ENCODE peak calls at places on chromosomes 3 and 15, in five cellular contexts. Q is nephron progenitor cell; L is HFF-Myc; K is CD8-positive, alpha-beta T cell; J is mammary epithelial cell. N is an unnamed sample.

GRCh38 chr15:74983725-74984231 is 11.6 kb upstream of the SCAMP5 start:
- DNase-seq in J (peak), L (no peak), Q (no peak), K (no peak), N (no peak)

GRCh38 chr3:16056210-16056607 is 118.3 kb upstream of the GALNT15 start:
- DNase-seq in J (no peak), L (no peak), Q (no peak), K (no peak), N (no peak)

GRCh38 chr15:101329309-101329863 is 34.3 kb upstream of the SNRPA1 start:
- DNase-seq in Q (no peak), J (no peak), L (no peak), K (no peak), N (no peak)

GRCh38 chr3:129429080-129429451 is 630 bp upstream of the EFCAB12 start:
- DNase-seq in L (no peak), Q (no peak), J (no peak), K (no peak), N (no peak)

GRCh38 chr15:83474578-83474977 is 27.4 kb downstream of the SH3GL3 start:
- DNase-seq in K (no peak), L (no peak), Q (no peak), J (no peak), N (no peak)

GRCh38 chr3:136731274-136731884 is 20.8 kb downstream of the STAG1 start:
- DNase-seq in J (peak), K (no peak), Q (no peak), L (no peak), N (no peak)

GRCh38 chr3:64187065-64187959 is 38.0 kb downstream of the PRICKLE2 start:
- DNase-seq in J (peak), L (peak), K (no peak), Q (no peak), N (peak)

GRCh38 chr15:62619526-62619925 is 423.0 kb upstream of the TPM1 start:
- DNase-seq in L (no peak), K (no peak), J (no peak), Q (no peak), N (no peak)

GRCh38 chr3:182683335-182684257 is 109.7 kb upstream of the ATP11B start:
- DNase-seq in K (peak), L (peak), Q (peak), J (peak), N (peak)

GRCh38 chr15:75350601-75351331 is 3.9 kb downstream of the NEIL1 start:
- DNase-seq in K (no peak), J (no peak), L (no peak), Q (no peak), N (no peak)

GRCh38 chr15:75573643-75574384 is 5.3 kb downstream of the PTPN9 start:
- DNase-seq in K (no peak), J (no peak), L (no peak), Q (no peak), N (no peak)

GRCh38 chr15:81293728-81294500 is 30.0 kb downstream of the STARD5 start:
- DNase-seq in J (no peak), L (no peak), K (peak), Q (no peak), N (no peak)

GRCh38 chr3:106673926-106674569 is 703.2 kb upstream of the CCDC54 start:
- DNase-seq in L (no peak), Q (no peak), K (no peak), J (no peak), N (no peak)

GRCh38 chr15:76340802-76341365 is 4.3 kb downstream of the ISL2 start:
- DNase-seq in Q (peak), J (no peak), L (no peak), K (peak), N (no peak)

GRCh38 chr15:64634020-64634419 is 141.4 kb downstream of the RBPMS2 start:
- DNase-seq in J (no peak), K (peak), Q (no peak), L (no peak), N (no peak)

GRCh38 chr15:83282859-83283812 is 1.3 kb downstream of the BNC1 start:
- DNase-seq in J (peak), Q (peak), L (no peak), K (no peak), N (no peak)

GRCh38 chr15:92112180-92112579 is 258.7 kb downstream of the SLCO3A1 start:
- DNase-seq in J (no peak), K (no peak), Q (no peak), L (no peak), N (no peak)

GRCh38 chr3:132432639-132433038 is 15.3 kb downstream of the DNAJC13 start:
- DNase-seq in Q (no peak), K (no peak), J (peak), L (peak), N (no peak)

GRCh38 chr3:32472716-32473115 is 29.9 kb downstream of the CMTM6 start:
- DNase-seq in J (no peak), L (no peak), Q (no peak), K (no peak), N (no peak)

GRCh38 chr15:98063871-98064270 is 103.4 kb downstream of the ARRDC4 start:
- DNase-seq in J (no peak), Q (no peak), K (no peak), L (no peak), N (no peak)

GRCh38 chr3:59426851-59427565 is 377.2 kb upstream of the CFAP20DC start:
- DNase-seq in Q (no peak), K (no peak), J (peak), L (no peak), N (peak)

GRCh38 chr3:48514431-48515227 is 10.7 kb upstream of the SHISA5 start:
- DNase-seq in Q (no peak), K (peak), J (no peak), L (no peak), N (no peak)

GRCh38 chr3:15506571-15506970 is 14.9 kb downstream of the COLQ start:
- DNase-seq in L (no peak), Q (no peak), K (no peak), J (no peak), N (no peak)

GRCh38 chr3:14562441-14562840 is 22.3 kb upstream of the GRIP2 start:
- DNase-seq in Q (no peak), J (no peak), K (no peak), L (no peak), N (no peak)

GRCh38 chr3:47266709-47267489 is 15.7 kb downstream of the KIF9 start:
- DNase-seq in K (peak), Q (no peak), J (peak), L (peak), N (peak)

GRCh38 chr3:81910244-81910852 is 148.9 kb upstream of the GBE1 start:
- DNase-seq in J (peak), L (peak), Q (peak), K (no peak), N (no peak)

GRCh38 chr3:197520311-197521276 is 35.2 kb downstream of the BDH1 start:
- DNase-seq in K (no peak), J (no peak), Q (peak), L (no peak), N (no peak)

GRCh38 chr3:177618873-177619771 is 421.8 kb upstream of the TBL1XR1 start:
- DNase-seq in L (no peak), K (no peak), Q (no peak), J (peak), N (peak)

GRCh38 chr3:172982731-172983364 is 158.2 kb downstream of the SPATA16 start:
- DNase-seq in L (no peak), Q (no peak), K (no peak), J (no peak), N (no peak)

GRCh38 chr3:193996641-193997089 is 139.3 kb upstream of the HES1 start:
- DNase-seq in J (no peak), Q (no peak), L (no peak), K (no peak), N (no peak)

GRCh38 chr3:123605789-123606234 is 21.0 kb upstream of the HACD2 start:
- DNase-seq in K (no peak), L (no peak), J (peak), Q (no peak), N (no peak)

GRCh38 chr15:73771380-73772095 is 18.4 kb upstream of the INSYN1 start:
- DNase-seq in K (no peak), L (no peak), J (no peak), Q (no peak), N (no peak)

GRCh38 chr3:34256021-34256420 is 457.6 kb downstream of the PDCD6IP start:
- DNase-seq in K (no peak), Q (no peak), J (no peak), L (no peak), N (no peak)

GRCh38 chr3:158109804-158110657 is at the start of gene RSRC1:
- DNase-seq in Q (peak), J (peak), K (peak), L (no peak), N (peak)

GRCh38 chr15:58146734-58147133 is 8.6 kb downstream of the AQP9 start:
- DNase-seq in J (peak), L (no peak), Q (no peak), K (no peak), N (no peak)

GRCh38 chr15:76433798-76434400 is 97.3 kb downstream of the ISL2 start:
- DNase-seq in L (no peak), Q (no peak), J (peak), K (no peak), N (no peak)

GRCh38 chr15:63233667-63234419 is 43.6 kb upstream of the APH1B start:
- DNase-seq in K (no peak), Q (no peak), L (no peak), J (no peak), N (no peak)

DNA sequence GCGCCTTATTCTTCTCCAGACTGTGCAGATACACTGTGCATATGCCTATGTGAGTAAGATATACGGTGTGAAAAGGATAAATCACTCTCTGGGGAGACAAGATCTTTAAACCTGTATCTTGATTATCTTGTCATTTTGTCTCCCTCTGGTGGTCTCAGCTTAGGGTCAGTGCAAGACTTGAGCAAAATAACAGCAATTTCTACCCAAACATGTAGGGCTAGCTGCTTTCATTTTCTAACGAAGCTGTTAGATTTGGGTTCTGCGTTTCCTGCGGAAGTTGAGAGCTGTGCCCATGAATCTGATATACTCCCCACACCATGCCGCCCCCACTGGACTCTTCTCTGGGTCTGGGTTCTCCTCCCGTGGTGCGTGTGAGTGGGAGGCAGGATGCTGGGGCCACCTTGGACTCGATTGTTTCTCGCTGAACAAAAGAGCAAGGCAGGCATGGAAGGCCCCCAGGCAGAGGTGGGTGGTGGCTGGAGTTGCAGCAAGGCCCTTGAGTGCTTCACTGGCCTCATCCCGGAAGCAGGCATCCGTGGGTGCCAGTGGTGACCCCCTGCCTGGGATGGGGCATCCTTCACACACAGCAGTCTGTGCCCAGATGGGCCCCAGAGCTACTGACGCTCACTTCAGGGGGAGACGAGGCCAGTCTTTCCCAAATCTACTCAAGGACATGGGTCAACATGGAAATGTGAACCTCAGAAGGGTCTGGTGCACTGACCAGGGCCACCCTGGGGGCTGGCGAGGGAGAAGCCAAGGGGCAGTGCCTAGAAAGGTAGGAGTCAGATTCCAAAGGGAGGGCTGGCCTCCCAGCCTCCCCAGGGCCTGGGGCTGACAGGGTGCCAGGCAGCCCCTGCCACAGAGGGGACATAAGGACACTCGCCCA is 179.6 kb downstream of the NSMCE3 start:
- DNase-seq in K (no peak), Q (no peak), L (no peak), J (no peak), N (no peak)
- TF ChIP-seq CTCF in K (no peak), Q (peak), L (peak), J (no peak), N (peak)

DNA sequence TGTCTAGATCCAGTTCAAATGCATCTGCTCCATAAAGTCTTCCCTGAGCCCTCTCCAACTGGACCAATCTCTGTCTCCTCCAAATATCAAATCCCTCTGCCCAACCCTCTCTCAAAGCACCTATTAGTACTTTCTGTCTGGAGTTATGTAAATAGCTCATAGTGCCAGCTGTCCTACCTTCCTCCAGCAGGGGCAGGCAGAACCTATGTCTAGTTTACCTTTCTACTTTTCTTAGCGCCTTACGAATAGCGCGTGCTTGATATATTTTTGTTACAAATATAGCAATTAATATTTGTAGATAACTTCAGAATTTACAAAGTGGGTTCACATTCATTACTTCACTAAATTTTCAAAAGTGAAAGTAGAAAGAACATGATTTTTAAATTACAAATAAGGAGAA is 14.0 kb upstream of the CCDC80 start:
- DNase-seq in Q (no peak), J (no peak), L (no peak), K (no peak), N (no peak)
- TF ChIP-seq CTCF in Q (no peak), J (peak), L (no peak), K (no peak), N (peak)

GRCh38 chr3:71264840-71265239 is 318.7 kb downstream of the FOXP1 start:
- DNase-seq in L (no peak), J (no peak), Q (no peak), K (no peak), N (no peak)

GRCh38 chr3:71266875-71267274 is 316.7 kb downstream of the FOXP1 start:
- DNase-seq in K (no peak), J (no peak), L (no peak), Q (no peak), N (no peak)

GRCh38 chr3:71262368-71263265 is 320.9 kb downstream of the FOXP1 start:
- DNase-seq in Q (no peak), L (no peak), J (no peak), K (no peak), N (no peak)

GRCh38 chr3:71268462-71268999 is 315.0 kb downstream of the FOXP1 start:
- DNase-seq in K (no peak), J (no peak), Q (no peak), L (no peak), N (no peak)

GRCh38 chr3:71265365-71265935 is 318.1 kb downstream of the FOXP1 start:
- DNase-seq in K (no peak), J (no peak), L (no peak), Q (no peak), N (no peak)
- TF ChIP-seq CTCF in K (no peak), J (no peak), L (no peak), Q (no peak), N (no peak)

GRCh38 chr3:107942244-107942643 is 148.6 kb downstream of the CD47 start:
- DNase-seq in K (no peak), L (no peak), Q (no peak), J (peak), N (no peak)

GRCh38 chr3:107934808-107935207 is 156.0 kb downstream of the CD47 start:
- DNase-seq in Q (no peak), L (no peak), K (no peak), J (no peak), N (no peak)

GRCh38 chr3:107933450-107933849 is 157.4 kb downstream of the CD47 start:
- DNase-seq in J (no peak), L (no peak), K (no peak), Q (no peak), N (no peak)

GRCh38 chr3:107939621-107940236 is 151.1 kb downstream of the CD47 start:
- DNase-seq in J (no peak), K (no peak), Q (no peak), L (no peak), N (no peak)

DNA sequence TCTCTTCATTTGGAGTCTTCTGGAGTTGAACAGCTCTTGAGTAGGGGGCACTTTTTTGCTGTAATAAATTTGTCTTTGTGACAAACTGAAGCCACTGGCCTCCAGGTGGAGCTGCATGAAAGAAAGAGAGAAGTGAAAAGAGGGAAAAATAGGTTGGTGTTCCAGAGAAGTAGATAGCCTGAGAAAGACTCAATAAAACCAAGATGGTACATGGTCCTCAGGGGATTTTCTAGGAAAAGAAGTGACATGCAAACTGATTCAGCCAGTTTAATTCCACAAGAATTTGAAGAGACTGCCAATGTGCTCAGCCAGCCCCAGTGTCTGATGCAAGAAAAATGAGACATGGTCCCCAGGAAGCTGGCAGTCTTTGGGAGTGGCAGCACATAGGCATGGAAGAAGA is 152.7 kb downstream of the CD47 start:
- DNase-seq in Q (no peak), K (no peak), L (no peak), J (peak), N (no peak)
- TF ChIP-seq CTCF in Q (peak), K (no peak), L (peak), J (peak), N (peak)

DNA sequence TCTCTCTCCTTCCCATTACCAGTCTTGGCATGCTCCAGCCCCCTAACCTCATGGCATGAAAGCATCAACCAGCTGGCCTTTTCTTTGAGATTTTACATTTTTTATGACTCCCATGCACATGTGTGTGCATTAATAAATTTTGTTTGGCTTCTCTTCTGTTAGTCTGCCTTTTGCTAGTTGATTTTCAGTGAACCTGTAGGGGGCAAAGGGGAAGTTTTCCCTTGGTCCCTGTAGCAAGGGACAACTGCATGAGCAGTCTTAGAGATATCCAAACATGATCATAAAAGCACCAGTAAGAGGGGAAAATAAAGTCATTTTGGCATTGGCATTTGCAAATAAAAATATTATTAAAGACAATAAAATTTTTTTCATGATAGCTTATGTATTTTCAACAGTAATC is 73.7 kb downstream of the OXSM start:
- DNase-seq in K (no peak), J (no peak), Q (no peak), L (no peak), N (no peak)
- TF ChIP-seq CTCF in K (no peak), J (peak), Q (no peak), L (peak), N (no peak)

DNA sequence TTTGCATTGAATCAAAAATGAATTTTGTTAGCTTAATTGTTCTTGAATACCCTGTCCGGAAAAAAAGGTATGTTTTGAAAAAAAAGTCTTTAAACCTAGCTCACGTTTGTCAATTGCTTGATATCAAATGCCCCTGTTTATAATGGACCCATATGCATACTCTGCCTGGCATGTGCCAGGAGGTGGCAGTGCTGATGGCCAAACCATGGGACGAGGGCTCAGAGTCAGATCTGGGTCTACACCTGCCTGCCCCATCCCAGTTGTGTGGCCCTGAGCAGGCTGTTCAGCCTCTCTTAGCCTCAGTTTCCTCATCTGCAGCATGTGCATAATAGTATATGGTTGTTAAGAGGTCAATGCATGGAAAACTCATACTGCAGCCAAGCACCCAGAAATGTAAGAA is 38.8 kb downstream of the PRKCD start:
- DNase-seq in J (no peak), L (no peak), K (no peak), Q (no peak), N (no peak)
- TF ChIP-seq CTCF in J (peak), L (peak), K (no peak), Q (no peak), N (peak)

DNA sequence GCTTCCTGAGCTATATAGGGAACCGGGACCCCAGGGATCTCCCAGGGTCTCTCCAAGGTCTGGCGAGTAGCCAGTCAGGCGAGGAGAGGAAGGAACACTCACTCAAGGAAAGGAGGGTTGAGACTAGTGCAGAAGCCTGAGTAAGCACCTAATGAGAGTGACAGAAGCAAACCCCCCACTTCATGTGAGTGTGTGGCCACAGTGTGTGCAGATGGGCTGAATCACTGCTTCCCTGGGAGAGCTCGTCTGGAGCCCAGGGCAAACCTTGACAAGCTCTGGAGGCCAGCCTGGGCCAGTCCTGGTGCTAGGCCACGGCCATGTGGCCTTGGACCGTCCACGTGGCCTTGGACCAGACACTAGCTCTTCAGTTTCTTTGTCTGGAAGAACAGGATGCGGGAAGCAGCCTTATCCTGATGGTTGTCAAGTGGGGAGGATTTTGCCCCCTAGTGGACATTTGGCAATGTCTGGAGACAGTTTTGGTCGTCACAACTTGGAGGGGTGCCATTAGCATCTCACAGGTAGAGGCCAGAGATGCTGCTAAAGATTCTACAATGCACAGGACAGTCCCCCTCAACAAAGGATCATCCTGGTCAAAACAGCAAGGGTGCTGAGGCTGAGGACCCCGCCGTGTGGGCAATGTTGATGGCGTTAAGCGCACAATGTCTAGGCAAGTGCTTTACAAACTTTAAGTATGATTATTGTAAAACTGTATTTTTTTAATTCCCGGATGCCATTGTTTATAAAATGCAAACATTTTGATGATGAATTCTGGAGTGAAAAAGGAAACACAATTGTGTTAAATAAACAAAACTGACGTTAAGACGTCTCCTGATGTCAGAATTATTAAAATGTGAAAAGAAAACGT is 34.8 kb upstream of the CTSH start:
- DNase-seq in L (peak), Q (peak), J (peak), K (no peak), N (peak)
- TF ChIP-seq CTCF in L (peak), Q (peak), J (peak), K (peak), N (peak)

N was measured in AG09319.